ENCODE peak calls at places on chromosomes 7 and 10, in ten cellular contexts. L, V, U, Q, G, O, C, J, R and A are unnamed samples.

GRCh38 chr10:113053881-113054280 is 103.8 kb downstream of the TCF7L2 start:
- DNase-seq in L (no peak), V (no peak), U (no peak), Q (no peak), G (no peak), O (peak), C (no peak), J (no peak), R (no peak), A (no peak)

GRCh38 chr10:86400705-86401587 is 34.4 kb upstream of the GRID1 start:
- DNase-seq in L (peak), V (peak), U (no peak), Q (no peak), G (peak), O (peak), C (peak), J (peak), R (no peak), A (no peak)

GRCh38 chr10:129047001-129047400 is 420.0 kb upstream of the MGMT start:
- DNase-seq in L (no peak), V (no peak), U (no peak), Q (no peak), G (no peak), O (no peak), C (no peak), J (no peak), R (no peak), A (peak)

GRCh38 chr7:138979988-138980574 is 1.1 kb downstream of the KIAA1549 start:
- DNase-seq in L (no peak), V (no peak), U (no peak), Q (no peak), G (no peak), O (peak), C (no peak), J (no peak), R (no peak), A (no peak)

GRCh38 chr10:33612551-33612950 is 278.1 kb upstream of the NRP1 start:
- DNase-seq in L (peak), V (no peak), U (no peak), Q (no peak), G (no peak), O (peak), C (no peak), J (no peak), R (no peak), A (peak)

GRCh38 chr10:113452146-113452545 is 100.7 kb upstream of the HABP2 start:
- DNase-seq in L (no peak), V (no peak), U (no peak), Q (no peak), G (no peak), O (no peak), C (no peak), J (no peak), R (no peak), A (no peak)

GRCh38 chr7:78905449-78905848 is 548.0 kb downstream of the MAGI2 start:
- DNase-seq in L (no peak), V (no peak), U (no peak), Q (no peak), G (no peak), O (no peak), C (no peak), J (no peak), R (no peak), A (no peak)

GRCh38 chr7:45084901-45085618 is 3.7 kb downstream of the NACAD start:
- DNase-seq in L (no peak), V (no peak), U (no peak), Q (no peak), G (no peak), O (no peak), C (no peak), J (no peak), R (no peak), A (no peak)

GRCh38 chr7:124701955-124702354 is 63.6 kb downstream of the GPR37 start:
- DNase-seq in L (no peak), V (no peak), U (no peak), Q (no peak), G (no peak), O (peak), C (no peak), J (no peak), R (no peak), A (no peak)

GRCh38 chr10:52777414-52777813 is 4.8 kb upstream of the MBL2 start:
- DNase-seq in L (no peak), V (no peak), U (no peak), Q (no peak), G (no peak), O (no peak), C (no peak), J (no peak), R (no peak), A (no peak)

GRCh38 chr10:25600651-25601050 is 333.4 kb upstream of the MYO3A start:
- DNase-seq in L (no peak), V (no peak), U (no peak), Q (no peak), G (no peak), O (no peak), C (no peak), J (no peak), R (no peak), A (no peak)

GRCh38 chr7:27576360-27576944 is 86.2 kb downstream of the HIBADH start:
- DNase-seq in L (peak), V (no peak), U (no peak), Q (no peak), G (no peak), O (peak), C (no peak), J (peak), R (no peak), A (no peak)

GRCh38 chr10:73791871-73792400 is 6.5 kb downstream of the ZSWIM8 start:
- DNase-seq in L (no peak), V (no peak), U (no peak), Q (no peak), G (peak), O (no peak), C (no peak), J (no peak), R (no peak), A (no peak)

GRCh38 chr10:75019360-75019759 is 92.1 kb upstream of the SAMD8 start:
- DNase-seq in L (no peak), V (no peak), U (no peak), Q (no peak), G (no peak), O (peak), C (no peak), J (no peak), R (no peak), A (no peak)

GRCh38 chr7:25846722-25847121 is 305.3 kb upstream of the NFE2L3 start:
- DNase-seq in L (peak), V (no peak), U (no peak), Q (peak), G (peak), O (peak), C (peak), J (peak), R (no peak), A (peak)

GRCh38 chr10:6348091-6348862 is 145.5 kb downstream of the PFKFB3 start:
- DNase-seq in L (no peak), V (peak), U (no peak), Q (no peak), G (peak), O (peak), C (peak), J (no peak), R (no peak), A (peak)

DNA sequence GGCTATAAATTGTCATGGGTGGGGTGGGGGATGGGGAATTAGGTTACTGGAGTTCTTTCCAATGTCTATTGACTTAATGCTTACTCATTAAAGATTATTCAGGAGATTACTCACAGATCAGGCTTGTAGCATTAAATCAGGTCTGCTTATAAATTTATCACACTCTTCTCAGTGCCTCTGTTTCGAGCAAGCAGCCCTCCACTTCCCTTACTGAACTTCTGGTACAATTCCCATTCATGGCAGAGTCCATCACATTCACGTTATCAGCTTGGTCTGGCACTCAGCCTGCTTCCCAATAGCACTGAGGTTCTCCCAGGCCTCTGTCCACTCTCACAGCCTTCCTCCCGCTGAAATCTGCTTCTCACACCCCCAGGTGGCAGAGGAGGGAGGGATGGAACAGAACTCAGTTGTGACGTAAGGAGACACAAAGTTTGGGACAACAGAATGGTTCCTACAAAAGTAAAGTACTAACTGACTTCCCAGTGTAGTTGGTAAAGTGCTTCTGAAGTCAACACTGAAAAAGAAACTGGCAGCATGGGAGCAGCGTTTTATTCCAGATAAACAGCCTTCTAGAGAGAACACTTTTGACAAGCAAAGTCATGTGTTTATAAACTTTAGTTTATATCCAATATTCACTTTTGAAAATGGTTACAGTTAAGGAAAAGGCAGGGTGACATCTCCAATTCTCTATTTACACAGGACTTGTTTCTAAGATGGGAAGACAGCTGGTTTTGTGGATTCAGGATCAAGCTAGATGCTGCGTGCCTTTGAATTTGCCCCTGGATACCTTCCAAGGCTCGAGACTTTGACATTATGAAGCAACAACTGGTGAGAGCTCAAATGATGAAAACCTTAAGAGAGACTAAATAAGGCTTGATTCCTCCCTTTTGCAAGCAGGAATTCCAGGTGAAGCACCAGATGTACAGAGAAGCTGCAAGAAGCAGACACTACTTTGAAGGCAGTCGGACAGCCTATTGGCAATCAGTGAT is 81.4 kb downstream of the ATXN7L1 start:
- DNase-seq in L (no peak), V (no peak), U (no peak), Q (no peak), G (no peak), O (peak), C (peak), J (no peak), R (no peak), A (no peak)
- TF ChIP-seq CTCF in L (no peak), V (no peak), U (no peak), Q (no peak), G (no peak), O (no peak), C (no peak), J (no peak), R (no peak), A (no peak)

GRCh38 chr10:132232981-132233380 is 46.2 kb downstream of the DPYSL4 start:
- DNase-seq in L (no peak), V (no peak), U (no peak), Q (no peak), G (no peak), O (no peak), C (no peak), J (no peak), R (no peak), A (no peak)

GRCh38 chr10:132233501-132234075 is 46.8 kb downstream of the DPYSL4 start:
- DNase-seq in L (no peak), V (no peak), U (no peak), Q (no peak), G (no peak), O (no peak), C (no peak), J (no peak), R (no peak), A (no peak)

GRCh38 chr10:132231656-132232552 is 45.2 kb downstream of the DPYSL4 start:
- DNase-seq in L (no peak), V (no peak), U (no peak), Q (no peak), G (no peak), O (no peak), C (no peak), J (no peak), R (no peak), A (no peak)

GRCh38 chr10:132230557-132231210 is 43.9 kb downstream of the DPYSL4 start:
- DNase-seq in L (no peak), V (no peak), U (no peak), Q (no peak), G (no peak), O (no peak), C (no peak), J (no peak), R (no peak), A (no peak)

GRCh38 chr10:132232553-132232949 is 45.8 kb downstream of the DPYSL4 start:
- DNase-seq in L (no peak), V (no peak), U (no peak), Q (no peak), G (no peak), O (no peak), C (peak), J (no peak), R (no peak), A (no peak)
- TF ChIP-seq CTCF in L (no peak), V (no peak), U (no peak), Q (no peak), G (no peak), O (no peak), C (no peak), J (no peak), R (peak), A (no peak)

GRCh38 chr7:153087498-153087897 is 327.9 kb downstream of the ACTR3B start:
- DNase-seq in L (no peak), V (no peak), U (no peak), Q (no peak), G (no peak), O (no peak), C (no peak), J (no peak), R (no peak), A (no peak)

GRCh38 chr7:153091477-153091876 is 331.9 kb downstream of the ACTR3B start:
- DNase-seq in L (no peak), V (no peak), U (no peak), Q (no peak), G (no peak), O (no peak), C (no peak), J (no peak), R (no peak), A (no peak)

GRCh38 chr7:153090209-153090608 is 330.7 kb downstream of the ACTR3B start:
- DNase-seq in L (no peak), V (no peak), U (no peak), Q (no peak), G (no peak), O (no peak), C (no peak), J (no peak), R (no peak), A (no peak)

GRCh38 chr7:153088601-153089000 is 329.0 kb downstream of the ACTR3B start:
- DNase-seq in L (no peak), V (no peak), U (no peak), Q (no peak), G (no peak), O (no peak), C (no peak), J (no peak), R (no peak), A (no peak)

GRCh38 chr7:153090757-153091156 is 331.2 kb downstream of the ACTR3B start:
- DNase-seq in L (no peak), V (no peak), U (no peak), Q (no peak), G (no peak), O (no peak), C (no peak), J (no peak), R (no peak), A (no peak)
- TF ChIP-seq CTCF in L (no peak), V (no peak), U (no peak), Q (no peak), G (no peak), O (no peak), C (no peak), J (no peak), R (no peak), A (no peak)

GRCh38 chr7:116075351-116076145 is 45.0 kb upstream of the TFEC start:
- DNase-seq in L (no peak), V (no peak), U (no peak), Q (no peak), G (no peak), O (peak), C (no peak), J (no peak), R (no peak), A (peak)

GRCh38 chr7:116071629-116072028 is 41.1 kb upstream of the TFEC start:
- DNase-seq in L (no peak), V (no peak), U (no peak), Q (no peak), G (no peak), O (no peak), C (no peak), J (no peak), R (no peak), A (no peak)
- TF ChIP-seq CTCF in L (no peak), V (no peak), U (no peak), Q (no peak), G (no peak), O (no peak), C (no peak), J (no peak), R (no peak), A (no peak)

GRCh38 chr7:156652886-156653568 is 12.5 kb downstream of the RNF32 start:
- DNase-seq in L (no peak), V (no peak), U (no peak), Q (no peak), G (no peak), O (peak), C (no peak), J (no peak), R (no peak), A (peak)

GRCh38 chr7:156654511-156655231 is 14.1 kb downstream of the RNF32 start:
- DNase-seq in L (no peak), V (no peak), U (no peak), Q (no peak), G (no peak), O (no peak), C (no peak), J (no peak), R (no peak), A (no peak)

GRCh38 chr7:156655232-156655628 is 14.7 kb downstream of the RNF32 start:
- DNase-seq in L (no peak), V (no peak), U (no peak), Q (no peak), G (no peak), O (no peak), C (no peak), J (no peak), R (no peak), A (no peak)

GRCh38 chr7:156651472-156651871 is 10.9 kb downstream of the RNF32 start:
- DNase-seq in L (no peak), V (no peak), U (no peak), Q (no peak), G (no peak), O (no peak), C (no peak), J (no peak), R (no peak), A (no peak)

GRCh38 chr7:156650042-156650441 is 9.5 kb downstream of the RNF32 start:
- DNase-seq in L (peak), V (no peak), U (no peak), Q (no peak), G (peak), O (no peak), C (no peak), J (peak), R (no peak), A (no peak)
- TF ChIP-seq CTCF in L (peak), V (no peak), U (no peak), Q (no peak), G (no peak), O (peak), C (no peak), J (no peak), R (no peak), A (peak)

DNA sequence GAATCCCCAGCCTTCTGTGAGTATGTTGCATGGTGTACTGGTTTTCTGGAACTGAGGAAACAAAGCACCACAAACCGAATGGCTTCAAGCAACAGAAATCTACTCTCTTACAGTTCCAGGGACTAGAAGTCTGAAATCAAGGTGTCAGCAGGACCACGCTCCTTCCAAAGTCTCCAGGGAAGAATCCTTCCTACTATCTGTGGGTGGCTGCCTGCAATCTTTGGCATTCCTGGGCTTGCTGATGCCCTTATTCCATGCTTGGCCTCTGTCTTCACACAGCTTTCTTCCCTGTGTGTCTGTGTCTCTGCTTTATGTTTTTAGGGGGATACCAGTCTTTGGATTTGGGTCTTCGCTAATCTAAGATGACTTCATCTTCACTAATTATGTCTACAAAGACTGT is 81.3 kb downstream of the LMBR1 start:
- DNase-seq in L (no peak), V (no peak), U (no peak), Q (no peak), G (no peak), O (no peak), C (no peak), J (no peak), R (no peak), A (no peak)
- TF ChIP-seq CTCF in L (no peak), V (no peak), U (no peak), Q (no peak), G (no peak), O (no peak), C (no peak), J (no peak), R (no peak), A (no peak)

GRCh38 chr7:76165106-76165972 is 36.4 kb upstream of the SRRM3 start:
- DNase-seq in L (no peak), V (no peak), U (no peak), Q (peak), G (no peak), O (no peak), C (no peak), J (no peak), R (no peak), A (no peak)

GRCh38 chr7:76165973-76166403 is 35.7 kb upstream of the SRRM3 start:
- DNase-seq in L (no peak), V (no peak), U (no peak), Q (peak), G (no peak), O (no peak), C (no peak), J (no peak), R (no peak), A (no peak)

GRCh38 chr7:76166404-76167255 is 35.1 kb upstream of the SRRM3 start:
- DNase-seq in L (peak), V (peak), U (peak), Q (peak), G (peak), O (peak), C (peak), J (peak), R (peak), A (peak)
- TF ChIP-seq CTCF in L (peak), V (no peak), U (peak), Q (peak), G (no peak), O (peak), C (peak), J (no peak), R (peak), A (peak)

GRCh38 chr7:113263749-113264148 is 145.4 kb upstream of the SMIM30 start:
- DNase-seq in L (no peak), V (no peak), U (no peak), Q (no peak), G (no peak), O (no peak), C (no peak), J (no peak), R (no peak), A (no peak)
- TF ChIP-seq CTCF in L (no peak), V (no peak), U (no peak), Q (no peak), G (no peak), O (no peak), C (no peak), J (no peak), R (no peak), A (no peak)

DNA sequence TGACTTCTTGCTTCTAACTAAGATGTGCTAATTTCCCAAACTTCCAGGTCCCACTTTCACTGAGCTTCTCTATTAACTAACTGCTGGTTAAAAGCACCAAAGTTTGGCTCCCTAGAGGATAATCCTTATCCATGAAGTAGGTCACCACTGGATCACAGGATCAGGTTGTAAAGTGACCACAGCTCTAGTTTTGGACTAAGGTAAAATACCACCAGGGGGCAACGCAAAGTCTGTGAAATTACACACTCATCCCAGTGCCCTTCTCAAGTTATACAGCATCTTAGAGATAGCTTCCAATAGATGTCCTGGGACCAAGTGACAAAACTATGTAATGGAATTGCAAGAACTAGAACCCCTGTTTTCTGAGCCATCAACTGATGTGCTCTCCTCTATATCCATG is 116.4 kb upstream of the ASAH2 start:
- DNase-seq in L (peak), V (no peak), U (peak), Q (no peak), G (no peak), O (peak), C (no peak), J (peak), R (peak), A (peak)
- TF ChIP-seq CTCF in L (peak), V (peak), U (peak), Q (peak), G (no peak), O (peak), C (peak), J (no peak), R (no peak), A (peak)